ENCODE peak calls at places on chromosomes 16 and 17, in five cellular contexts. G is psoas muscle, H is tibial nerve, C is fibroblast of lung, D is transverse colon. L is an unnamed sample.
A peak's percentile ranks its signal among the peaks of the same experiment; 100 is the strongest.

GRCh38 chr17:3888343-3889171 is 4.3 kb downstream of the CAMKK1 start:
- DNase-seq in G (peak; percentile 87), H (peak; percentile 65), C (peak; percentile 94), D (peak; percentile 85), L (no peak)

GRCh38 chr17:19017804-19018599 is 13.4 kb upstream of the FAM83G start:
- DNase-seq in G (peak; percentile 7), H (no peak), C (no peak), D (peak; percentile 35), L (no peak)

GRCh38 chr17:77510133-77510796 is 369.5 kb downstream of the SEC14L1 start:
- DNase-seq in G (no peak), H (no peak), C (no peak), D (no peak), L (no peak)

GRCh38 chr17:39736319-39737165 is 1.2 kb upstream of the GRB7 start:
- DNase-seq in G (no peak), H (no peak), C (no peak), D (no peak), L (peak; percentile 58)

GRCh38 chr17:81870155-81870977 is 771 bp downstream of the ARHGDIA start:
- DNase-seq in G (peak; percentile 53), H (no peak), C (peak; percentile 66), D (peak; percentile 57), L (no peak)

GRCh38 chr16:84292032-84292431 is 2.6 kb upstream of the WFDC1 start:
- DNase-seq in G (no peak), H (no peak), C (peak; percentile 25), D (no peak), L (no peak)

GRCh38 chr17:31095239-31096105 is 695 bp downstream of the NF1 start:
- DNase-seq in G (peak; percentile 46), H (no peak), C (peak; percentile 56), D (peak; percentile 57), L (peak; percentile 71)

GRCh38 chr16:88686062-88686438 is 257 bp downstream of the SNAI3 start:
- DNase-seq in G (no peak), H (no peak), C (no peak), D (peak; percentile 64), L (peak; percentile 82)

GRCh38 chr16:82651921-82652601 is 25.3 kb downstream of the CDH13 start:
- DNase-seq in G (no peak), H (no peak), C (no peak), D (peak; percentile 20), L (peak; percentile 73)

GRCh38 chr17:53093386-53093785 is 729.3 kb upstream of the KIF2B start:
- DNase-seq in G (no peak), H (no peak), C (no peak), D (no peak), L (no peak)

GRCh38 chr17:76562734-76563148 is 22.9 kb downstream of the PRCD start:
- DNase-seq in G (peak; percentile 49), H (no peak), C (peak; percentile 90), D (no peak), L (no peak)

GRCh38 chr16:58029410-58029809 is 3.9 kb downstream of the MMP15 start:
- DNase-seq in G (no peak), H (no peak), C (no peak), D (peak; percentile 32), L (no peak)

GRCh38 chr16:85263214-85263613 is 150.9 kb upstream of the CIBAR2 start:
- DNase-seq in G (no peak), H (no peak), C (no peak), D (no peak), L (no peak)

GRCh38 chr17:61129876-61130275 is 269.8 kb upstream of the TBX2 start:
- DNase-seq in G (no peak), H (no peak), C (no peak), D (no peak), L (no peak)

GRCh38 chr17:44004761-44005526 is 522 bp downstream of the NAGS start:
- DNase-seq in G (no peak), H (no peak), C (no peak), D (peak; percentile 49), L (peak; percentile 40)

GRCh38 chr16:68446941-68447675 is 1.2 kb downstream of the SMPD3 start:
- DNase-seq in G (no peak), H (no peak), C (no peak), D (no peak), L (no peak)
- H3K4me3 ChIP-seq in G (no peak overlapping the region), H (no peak overlapping the region), C (no peak overlapping the region), D (no peak overlapping the region), L (no peak overlapping the region)

DNA sequence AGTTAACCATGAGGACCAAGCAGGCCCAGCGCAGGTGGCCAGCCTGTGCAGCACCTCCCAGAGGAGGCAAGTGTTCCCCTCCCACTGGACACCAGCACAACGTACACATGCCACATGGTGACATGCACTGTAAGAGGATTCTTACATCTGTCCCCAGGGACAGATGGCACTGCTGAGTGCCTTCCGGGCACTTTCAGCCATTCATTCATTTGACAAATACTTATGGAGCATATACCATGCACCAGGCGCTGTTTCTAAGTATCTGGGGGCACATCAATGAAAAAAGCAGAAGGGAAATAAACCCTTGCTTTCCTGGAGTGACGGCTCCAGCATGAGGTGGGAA is 79.6 kb downstream of the GAS7 start:
- DNase-seq in G (no peak), H (no peak), C (no peak), D (no peak), L (no peak)
- H3K4me1 ChIP-seq in G (peaks cover 4% of the 10 kb centered on the region), H (peaks cover 64% of the 10 kb centered on the region), C (peaks cover 14% of the 10 kb centered on the region), D (peaks cover 16% of the 10 kb centered on the region), L (no peaks in the 10 kb centered on the region)

GRCh38 chr16:12868169-12868568 is 33.2 kb upstream of the SHISA9 start:
- DNase-seq in G (no peak), H (no peak), C (no peak), D (no peak), L (no peak)
- H3K4me3 ChIP-seq in G (no peak overlapping the region), H (no peak overlapping the region), C (no peak overlapping the region), D (no peak overlapping the region), L (no peak overlapping the region)

DNA sequence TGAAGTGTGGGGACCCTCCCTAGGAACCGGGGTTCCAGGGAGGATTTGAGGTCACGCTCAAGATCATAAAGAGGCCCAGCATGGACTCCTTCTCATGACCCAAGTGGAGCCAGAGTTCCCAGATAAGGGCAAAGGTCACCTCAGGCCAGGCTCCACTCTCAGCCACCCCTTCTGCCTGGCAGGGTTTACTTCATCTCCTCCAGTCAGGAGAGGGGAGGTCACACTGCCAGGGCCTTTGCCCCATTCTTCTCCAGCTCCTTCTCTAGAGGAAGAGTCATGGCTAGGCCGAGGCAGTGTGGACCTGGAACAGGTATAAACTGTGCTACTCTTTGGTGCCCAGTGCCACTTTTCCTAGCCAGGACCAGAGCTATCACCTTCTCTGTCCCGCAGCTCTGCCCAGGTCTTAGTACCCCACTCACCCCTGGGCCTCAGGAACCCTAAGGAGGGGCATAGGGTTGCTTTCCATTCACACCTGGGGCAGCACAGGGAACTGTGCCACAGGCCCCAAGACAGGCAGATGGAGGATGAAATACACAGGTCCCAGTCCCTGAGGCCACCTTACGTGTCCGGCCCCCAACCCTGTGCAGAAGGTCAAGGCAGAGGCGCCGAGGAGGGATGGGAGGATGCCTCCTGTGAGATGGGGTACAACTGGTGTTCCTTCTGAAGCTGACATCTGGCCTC is 877 bp upstream of the ACSF2 start:
- DNase-seq in G (no peak), H (no peak), C (no peak), D (no peak), L (no peak)
- H3K4me1 ChIP-seq in G (peaks cover 35% of the 10 kb centered on the region), H (peaks cover 40% of the 10 kb centered on the region), C (peaks cover 12% of the 10 kb centered on the region), D (peaks cover 38% of the 10 kb centered on the region), L (peaks cover 60% of the 10 kb centered on the region)

DNA sequence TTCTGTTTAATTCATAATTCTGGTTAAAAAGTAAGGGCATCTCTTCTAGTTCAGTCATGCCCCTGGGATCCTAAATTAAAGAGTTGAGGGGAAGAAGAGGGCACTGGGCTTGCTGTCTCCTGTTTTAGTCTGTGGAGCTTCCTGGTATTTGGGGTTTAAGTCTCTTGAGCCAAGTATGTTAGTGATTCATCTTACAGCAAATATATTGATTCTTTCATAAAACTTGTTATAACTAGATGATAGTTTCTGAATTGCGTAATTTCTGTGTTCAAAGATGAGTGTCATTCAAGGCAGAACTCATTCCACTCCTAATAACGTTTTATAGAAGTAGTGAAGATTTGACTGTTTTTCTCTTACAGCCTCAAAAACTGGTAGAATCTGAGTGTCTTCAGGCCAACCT is 1.7 kb downstream of the TXNDC17 start:
- DNase-seq in G (no peak), H (no peak), C (no peak), D (no peak), L (no peak)
- H3K4me3 ChIP-seq in G (no peak overlapping the region), H (no peak overlapping the region), C (peak overlapping the region; percentile 97), D (no peak overlapping the region), L (no peak overlapping the region)

GRCh38 chr16:81488687-81489411 is 44.2 kb downstream of the CMIP start:
- DNase-seq in G (peak; percentile 3), H (no peak), C (no peak), D (no peak), L (no peak)
- H3K4me1 ChIP-seq in G (no peaks in the 10 kb centered on the region), H (peaks cover 12% of the 10 kb centered on the region), C (peaks cover 10% of the 10 kb centered on the region), D (peaks cover 30% of the 10 kb centered on the region), L (peaks cover 19% of the 10 kb centered on the region)

GRCh38 chr17:49315974-49316570 is 46.0 kb downstream of the ZNF652 start:
- DNase-seq in G (no peak), H (no peak), C (peak; percentile 23), D (no peak), L (no peak)

GRCh38 chr17:49318438-49318965 is 43.5 kb downstream of the ZNF652 start:
- DNase-seq in G (no peak), H (no peak), C (no peak), D (no peak), L (no peak)

GRCh38 chr17:49316889-49317288 is 45.2 kb downstream of the ZNF652 start:
- DNase-seq in G (no peak), H (no peak), C (no peak), D (no peak), L (no peak)

GRCh38 chr17:49312722-49313121 is 49.3 kb downstream of the ZNF652 start:
- DNase-seq in G (no peak), H (no peak), C (no peak), D (no peak), L (no peak)

GRCh38 chr17:49315551-49315951 is 46.5 kb downstream of the ZNF652 start:
- DNase-seq in G (peak; percentile 63), H (peak; percentile 55), C (peak; percentile 86), D (peak; percentile 79), L (peak; percentile 87)
- H3K4me3 ChIP-seq in G (peak overlapping the region; percentile 37), H (no peak overlapping the region), C (no peak overlapping the region), D (no peak overlapping the region), L (no peak overlapping the region)

GRCh38 chr16:54359555-54359954 is 73.0 kb upstream of the IRX3 start:
- DNase-seq in G (no peak), H (no peak), C (no peak), D (no peak), L (no peak)
- H3K4me1 ChIP-seq in G (no peaks in the 10 kb centered on the region), H (no peaks in the 10 kb centered on the region), C (no peaks in the 10 kb centered on the region), D (no peaks in the 10 kb centered on the region), L (no peaks in the 10 kb centered on the region)

DNA sequence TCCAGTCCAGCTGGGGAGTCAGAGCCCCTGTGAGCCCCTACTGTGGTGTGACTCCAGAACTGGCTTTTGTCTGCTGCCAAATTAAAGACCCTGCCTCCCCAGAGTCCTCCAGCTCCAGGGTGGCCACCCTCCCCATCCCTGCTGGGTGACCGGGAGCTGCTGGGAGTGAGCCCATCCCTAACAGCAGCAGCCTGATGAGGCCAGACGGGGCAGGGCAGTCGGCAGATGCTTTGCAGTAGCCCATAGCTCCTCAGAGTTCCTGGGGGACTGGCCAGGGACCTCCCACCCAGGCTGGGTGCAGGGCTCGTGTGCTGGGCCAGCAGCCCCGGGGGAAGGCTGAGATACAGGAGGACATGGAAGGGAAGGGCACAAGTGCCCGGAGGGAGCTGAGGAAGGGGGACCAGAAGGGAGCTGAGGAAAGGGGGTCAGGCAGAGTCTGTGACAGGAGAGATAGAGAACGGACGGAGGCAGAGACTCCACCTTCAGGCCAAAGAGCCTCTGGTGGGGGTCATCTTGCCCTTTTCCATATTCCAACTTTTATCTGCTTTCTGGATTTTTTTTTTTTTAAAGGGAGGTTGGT is 12.7 kb upstream of the MRPS23 start:
- DNase-seq in G (no peak), H (no peak), C (no peak), D (no peak), L (no peak)
- H3K4me3 ChIP-seq in G (peak overlapping the region; percentile 72), H (peak overlapping the region; percentile 39), C (no peak overlapping the region), D (no peak overlapping the region), L (peak overlapping the region; percentile 38)

L was measured in Caco-2.